ENCODE peak calls at places on chromosomes 5 and 9, in seven cellular contexts. L, Y, N, J, O, V and R are unnamed samples.

GRCh38 chr5:176653401-176653800 is 6.1 kb downstream of the TSPAN17 start:
- DNase-seq in L (no peak), Y (no peak), N (no peak), J (peak), O (no peak), V (no peak), R (no peak)

GRCh38 chr5:3878267-3878666 is 282.6 kb downstream of the IRX1 start:
- DNase-seq in L (no peak), Y (no peak), N (no peak), J (no peak), O (no peak), V (no peak), R (no peak)

GRCh38 chr5:92544042-92544441 is 1037.0 kb downstream of the NR2F1-AS1 start:
- DNase-seq in L (no peak), Y (no peak), N (no peak), J (peak), O (no peak), V (no peak), R (no peak)

GRCh38 chr5:24621809-24622208 is 23.0 kb downstream of the CDH10 start:
- DNase-seq in L (peak), Y (peak), N (no peak), J (no peak), O (no peak), V (peak), R (peak)

GRCh38 chr9:34382054-34382453 is 5.4 kb upstream of the MYORG start:
- DNase-seq in L (no peak), Y (no peak), N (no peak), J (no peak), O (no peak), V (no peak), R (no peak)

GRCh38 chr5:56168066-56168478 is 65.1 kb downstream of the ANKRD55 start:
- DNase-seq in L (no peak), Y (no peak), N (no peak), J (no peak), O (no peak), V (no peak), R (no peak)

GRCh38 chr9:135898634-135899407 is 8.5 kb downstream of the CAMSAP1 start:
- DNase-seq in L (no peak), Y (no peak), N (no peak), J (no peak), O (no peak), V (peak), R (no peak)

GRCh38 chr5:75734913-75735789 is 17.9 kb upstream of the POC5 start:
- DNase-seq in L (no peak), Y (peak), N (no peak), J (peak), O (peak), V (peak), R (peak)

GRCh38 chr9:81002242-81002641 is 687.1 kb downstream of the TLE1 start:
- DNase-seq in L (no peak), Y (peak), N (no peak), J (peak), O (no peak), V (no peak), R (no peak)

GRCh38 chr9:115220339-115221009 is 102.5 kb upstream of the TNC start:
- DNase-seq in L (peak), Y (no peak), N (no peak), J (no peak), O (no peak), V (peak), R (peak)

GRCh38 chr9:7403839-7404238 is 395.7 kb downstream of the DMAC1 start:
- DNase-seq in L (no peak), Y (no peak), N (no peak), J (no peak), O (no peak), V (peak), R (no peak)

GRCh38 chr5:109388407-109388806 is 21.4 kb downstream of the PJA2 start:
- DNase-seq in L (no peak), Y (no peak), N (no peak), J (no peak), O (no peak), V (no peak), R (no peak)

GRCh38 chr5:129906177-129906887 is 2.1 kb downstream of the CHSY3 start:
- DNase-seq in L (peak), Y (no peak), N (peak), J (no peak), O (no peak), V (no peak), R (no peak)

GRCh38 chr5:2754621-2755370 is 3.3 kb upstream of the IRX2 start:
- DNase-seq in L (no peak), Y (no peak), N (no peak), J (no peak), O (no peak), V (no peak), R (peak)

GRCh38 chr5:852431-853401 is 1.9 kb upstream of the ZDHHC11 start:
- DNase-seq in L (peak), Y (no peak), N (no peak), J (no peak), O (no peak), V (no peak), R (no peak)